ENCODE peak calls at places on chromosomes 13 and 19, in eight cellular contexts. One of them, this sample, is unnamed.

GRCh38 chr13:84607614-84608013 is 725.3 kb upstream of the SLITRK1 start:
- DNase-seq in GM04504: peak; percentile 3
- DNase-seq in stimulated activated CD8-positive, alpha-beta memory T cell treated with anti-CD3 and anti-CD28 coated beads, Interleukin-2, amount 100 ng/mL, for 48 hours: no peak
- DNase-seq in cardiac muscle cell: peak; percentile 61
- DNase-seq in activated T-cell treated with anti-CD3 and anti-CD28 coated beads, Interleukin-2, amount 50 U/mL, for 48 hours: no peak
- DNase-seq in PC-9: no peak
- DNase-seq in fibroblast of lung: peak; percentile 90
- DNase-seq in esophagus squamous epithelium: no peak
- DNase-seq in this sample: peak; percentile 75

GRCh38 chr13:110676057-110676510 is 29.8 kb downstream of the CARS2 start:
- DNase-seq in stimulated activated CD8-positive, alpha-beta memory T cell treated with anti-CD3 and anti-CD28 coated beads, Interleukin-2, amount 100 ng/mL, for 48 hours: no peak
- DNase-seq in PC-9: no peak
- DNase-seq in GM04504: no peak
- DNase-seq in cardiac muscle cell: no peak
- DNase-seq in activated T-cell treated with anti-CD3 and anti-CD28 coated beads, Interleukin-2, amount 50 U/mL, for 48 hours: no peak
- DNase-seq in fibroblast of lung: no peak
- DNase-seq in esophagus squamous epithelium: no peak
- DNase-seq in this sample: no peak

GRCh38 chr13:21639604-21640003 is 31.3 kb upstream of the FGF9 start:
- DNase-seq in activated T-cell treated with anti-CD3 and anti-CD28 coated beads, Interleukin-2, amount 50 U/mL, for 48 hours: no peak
- DNase-seq in GM04504: no peak
- DNase-seq in fibroblast of lung: no peak
- DNase-seq in PC-9: no peak
- DNase-seq in cardiac muscle cell: no peak
- DNase-seq in stimulated activated CD8-positive, alpha-beta memory T cell treated with anti-CD3 and anti-CD28 coated beads, Interleukin-2, amount 100 ng/mL, for 48 hours: no peak
- DNase-seq in esophagus squamous epithelium: no peak
- DNase-seq in this sample: no peak

GRCh38 chr19:18879579-18880373 is 16.2 kb downstream of the CERS1 start:
- DNase-seq in stimulated activated CD8-positive, alpha-beta memory T cell treated with anti-CD3 and anti-CD28 coated beads, Interleukin-2, amount 100 ng/mL, for 48 hours: no peak
- DNase-seq in cardiac muscle cell: no peak
- DNase-seq in activated T-cell treated with anti-CD3 and anti-CD28 coated beads, Interleukin-2, amount 50 U/mL, for 48 hours: peak; percentile 66
- DNase-seq in GM04504: no peak
- DNase-seq in PC-9: peak; percentile 73
- DNase-seq in esophagus squamous epithelium: no peak
- DNase-seq in fibroblast of lung: no peak
- DNase-seq in this sample: no peak

GRCh38 chr13:41505209-41505835 is 48.0 kb downstream of the RGCC start:
- DNase-seq in activated T-cell treated with anti-CD3 and anti-CD28 coated beads, Interleukin-2, amount 50 U/mL, for 48 hours: no peak
- DNase-seq in PC-9: no peak
- DNase-seq in fibroblast of lung: peak; percentile 98
- DNase-seq in esophagus squamous epithelium: no peak
- DNase-seq in GM04504: peak; percentile 74
- DNase-seq in cardiac muscle cell: peak; percentile 86
- DNase-seq in stimulated activated CD8-positive, alpha-beta memory T cell treated with anti-CD3 and anti-CD28 coated beads, Interleukin-2, amount 100 ng/mL, for 48 hours: no peak
- DNase-seq in this sample: peak; percentile 96

GRCh38 chr19:32691291-32691951 is at the start of gene NUDT19:
- DNase-seq in PC-9: peak; percentile 75
- DNase-seq in stimulated activated CD8-positive, alpha-beta memory T cell treated with anti-CD3 and anti-CD28 coated beads, Interleukin-2, amount 100 ng/mL, for 48 hours: peak; percentile 67
- DNase-seq in GM04504: peak; percentile 77
- DNase-seq in activated T-cell treated with anti-CD3 and anti-CD28 coated beads, Interleukin-2, amount 50 U/mL, for 48 hours: peak; percentile 88
- DNase-seq in esophagus squamous epithelium: no peak
- DNase-seq in fibroblast of lung: peak; percentile 85
- DNase-seq in cardiac muscle cell: peak; percentile 81
- DNase-seq in this sample: peak; percentile 73

GRCh38 chr13:66425741-66426140 is 804.4 kb downstream of the PCDH9 start:
- DNase-seq in esophagus squamous epithelium: no peak
- DNase-seq in stimulated activated CD8-positive, alpha-beta memory T cell treated with anti-CD3 and anti-CD28 coated beads, Interleukin-2, amount 100 ng/mL, for 48 hours: no peak
- DNase-seq in cardiac muscle cell: no peak
- DNase-seq in GM04504: no peak
- DNase-seq in PC-9: no peak
- DNase-seq in fibroblast of lung: peak; percentile 69
- DNase-seq in activated T-cell treated with anti-CD3 and anti-CD28 coated beads, Interleukin-2, amount 50 U/mL, for 48 hours: no peak
- DNase-seq in this sample: peak; percentile 24

GRCh38 chr13:20475927-20476691 is 49.5 kb downstream of the CRYL1 start:
- DNase-seq in esophagus squamous epithelium: no peak
- DNase-seq in fibroblast of lung: peak; percentile 35
- DNase-seq in stimulated activated CD8-positive, alpha-beta memory T cell treated with anti-CD3 and anti-CD28 coated beads, Interleukin-2, amount 100 ng/mL, for 48 hours: peak; percentile 38
- DNase-seq in GM04504: no peak
- DNase-seq in cardiac muscle cell: no peak
- DNase-seq in PC-9: no peak
- DNase-seq in activated T-cell treated with anti-CD3 and anti-CD28 coated beads, Interleukin-2, amount 50 U/mL, for 48 hours: peak; percentile 76
- DNase-seq in this sample: no peak

This sample was measured in IMR-90.